ENCODE peak calls at places on chromosome 1, in six cellular contexts. O is trophoblast cell, A is IMR-90, Q is H9, N is H1, Y is mesendoderm. B is an unnamed sample.

GRCh38 chr1:115496904-115497527 is 144.8 kb upstream of the VANGL1 start:
- DNase-seq in O (peak), A (peak), Q (no peak), N (no peak), Y (no peak), B (no peak)

GRCh38 chr1:228274452-228275153 is 66.8 kb downstream of the OBSCN start:
- DNase-seq in O (no peak), A (no peak), Q (peak), N (no peak), Y (peak), B (no peak)

GRCh38 chr1:81458186-81458585 is 342.5 kb upstream of the ADGRL2 start:
- DNase-seq in O (no peak), A (no peak), Q (no peak), N (no peak), Y (no peak), B (no peak)

GRCh38 chr1:27489973-27490741 is at the start of gene WASF2:
- DNase-seq in O (peak), A (peak), Q (peak), N (peak), Y (peak), B (peak)

GRCh38 chr1:160460214-160460642 is 59.9 kb downstream of the VANGL2 start:
- DNase-seq in O (no peak), A (no peak), Q (no peak), N (no peak), Y (no peak), B (no peak)

GRCh38 chr1:198680174-198680871 is 41.5 kb downstream of the PTPRC start:
- DNase-seq in O (no peak), A (no peak), Q (no peak), N (no peak), Y (no peak), B (no peak)

GRCh38 chr1:100302756-100303155 is 36.7 kb downstream of the RTCA start:
- DNase-seq in O (no peak), A (no peak), Q (no peak), N (no peak), Y (no peak), B (no peak)

GRCh38 chr1:229874150-229874549 is 192.9 kb upstream of the GALNT2 start:
- DNase-seq in O (no peak), A (peak), Q (no peak), N (no peak), Y (no peak), B (no peak)

GRCh38 chr1:207863893-207864535 is 46.9 kb downstream of the CD34 start:
- DNase-seq in O (no peak), A (no peak), Q (no peak), N (no peak), Y (no peak), B (no peak)

GRCh38 chr1:111139956-111140679 is at the start of the genes CEPT1 and DRAM2:
- DNase-seq in O (peak), A (peak), Q (peak), N (peak), Y (peak), B (peak)

GRCh38 chr1:111141245-111141644 is 1.2 kb downstream of the CEPT1 start:
- DNase-seq in O (no peak), A (no peak), Q (no peak), N (no peak), Y (no peak), B (no peak)

GRCh38 chr1:111141803-111142202 is 1.8 kb downstream of the CEPT1 start:
- DNase-seq in O (no peak), A (no peak), Q (no peak), N (no peak), Y (no peak), B (no peak)

GRCh38 chr1:111140680-111140967 is 601 bp downstream of the CEPT1 start:
- DNase-seq in O (peak), A (peak), Q (peak), N (no peak), Y (peak), B (no peak)

GRCh38 chr1:111139234-111139955 is 498 bp downstream of the DRAM2 start:
- DNase-seq in O (peak), A (peak), Q (peak), N (peak), Y (peak), B (peak)
- H3K18ac ChIP-seq in O (peak), A (peak), Q (peak), N (peak), Y (peak), B (peak)

GRCh38 chr1:94790246-94790645 is 29.9 kb upstream of the SLC44A3 start:
- DNase-seq in O (no peak), A (peak), Q (no peak), N (no peak), Y (no peak), B (no peak)

GRCh38 chr1:94795321-94795899 is 24.7 kb upstream of the SLC44A3 start:
- DNase-seq in O (no peak), A (no peak), Q (no peak), N (no peak), Y (no peak), B (no peak)

GRCh38 chr1:94792876-94793605 is 27.1 kb upstream of the SLC44A3 start:
- DNase-seq in O (no peak), A (peak), Q (no peak), N (no peak), Y (no peak), B (no peak)

GRCh38 chr1:94790670-94791069 is 29.5 kb upstream of the SLC44A3 start:
- DNase-seq in O (no peak), A (no peak), Q (no peak), N (no peak), Y (no peak), B (no peak)

GRCh38 chr1:94792473-94792875 is 27.7 kb upstream of the SLC44A3 start:
- DNase-seq in O (no peak), A (peak), Q (no peak), N (no peak), Y (no peak), B (no peak)
- H3K18ac ChIP-seq in O (no peak), A (peak), Q (no peak), N (no peak), Y (no peak), B (no peak)

GRCh38 chr1:231444059-231444458 is 22.0 kb upstream of the EGLN1 start:
- DNase-seq in O (no peak), A (no peak), Q (no peak), N (no peak), Y (no peak), B (no peak)

GRCh38 chr1:231446138-231446537 is 24.1 kb upstream of the EGLN1 start:
- DNase-seq in O (no peak), A (no peak), Q (no peak), N (no peak), Y (no peak), B (no peak)

GRCh38 chr1:231443363-231443762 is 21.3 kb upstream of the EGLN1 start:
- DNase-seq in O (no peak), A (no peak), Q (no peak), N (no peak), Y (no peak), B (no peak)

DNA sequence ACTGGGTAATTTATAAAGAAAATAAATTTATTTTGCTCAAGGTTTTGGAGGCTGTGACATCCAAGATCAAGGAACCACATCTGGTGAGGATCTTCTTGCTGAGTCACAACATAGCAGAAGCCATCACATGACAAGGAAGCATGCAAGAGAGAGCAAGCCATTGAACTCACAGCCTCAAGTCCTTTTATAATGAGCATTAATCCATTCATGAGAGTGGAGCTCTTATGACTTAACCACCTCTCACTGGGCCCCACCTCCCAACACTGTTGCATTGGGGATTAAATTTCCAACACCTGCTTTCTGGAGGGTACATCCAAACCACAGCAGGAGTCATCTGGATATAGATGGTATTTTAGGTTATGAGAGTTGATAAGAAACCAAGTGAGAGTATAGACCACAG is 20.6 kb upstream of the EGLN1 start:
- DNase-seq in O (no peak), A (no peak), Q (no peak), N (no peak), Y (no peak), B (no peak)
- H3K18ac ChIP-seq in O (no peak), A (no peak), Q (no peak), N (no peak), Y (no peak), B (no peak)

GRCh38 chr1:244164563-244164890 is 113.4 kb downstream of the ZBTB18 start:
- DNase-seq in O (no peak), A (no peak), Q (no peak), N (no peak), Y (no peak), B (no peak)

GRCh38 chr1:244161111-244161510 is 110.0 kb downstream of the ZBTB18 start:
- DNase-seq in O (no peak), A (no peak), Q (no peak), N (no peak), Y (no peak), B (no peak)

GRCh38 chr1:244163861-244164562 is 112.9 kb downstream of the ZBTB18 start:
- DNase-seq in O (peak), A (peak), Q (peak), N (peak), Y (peak), B (no peak)

GRCh38 chr1:244165021-244165420 is 113.9 kb downstream of the ZBTB18 start:
- DNase-seq in O (no peak), A (no peak), Q (no peak), N (no peak), Y (peak), B (no peak)

DNA sequence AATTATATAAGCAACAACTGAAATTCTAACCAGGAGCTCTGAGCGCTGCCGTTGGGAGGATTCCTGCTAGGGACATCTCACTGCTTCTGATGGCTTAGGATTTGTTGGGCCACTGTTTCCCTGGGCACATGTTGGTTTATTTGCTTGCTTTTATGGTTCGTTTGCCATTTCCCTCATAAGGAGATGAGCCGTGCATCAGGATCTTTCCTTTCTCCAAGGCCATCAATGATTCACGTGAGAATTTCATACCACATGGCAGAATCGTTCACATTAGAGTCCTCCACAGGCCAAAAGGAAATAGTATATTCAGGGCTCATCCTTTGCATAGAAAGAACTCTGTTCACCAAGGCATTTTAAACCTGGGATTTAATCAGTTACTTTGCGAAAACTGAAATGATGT is 112.0 kb downstream of the ZBTB18 start:
- DNase-seq in O (no peak), A (peak), Q (no peak), N (no peak), Y (no peak), B (no peak)
- H3K18ac ChIP-seq in O (no peak), A (peak), Q (peak), N (no peak), Y (peak), B (no peak)

GRCh38 chr1:172145656-172146055 is 274.8 kb upstream of the C1orf105 start:
- DNase-seq in O (no peak), A (no peak), Q (no peak), N (no peak), Y (no peak), B (no peak)
- H3K18ac ChIP-seq in O (no peak), A (peak), Q (no peak), N (no peak), Y (peak), B (no peak)

GRCh38 chr1:24284156-24284471 is 35.0 kb upstream of the GRHL3 start:
- DNase-seq in O (no peak), A (no peak), Q (no peak), N (no peak), Y (no peak), B (no peak)

GRCh38 chr1:24282491-24282890 is 36.7 kb upstream of the GRHL3 start:
- DNase-seq in O (no peak), A (no peak), Q (no peak), N (no peak), Y (no peak), B (no peak)

GRCh38 chr1:24286246-24287010 is 32.7 kb upstream of the GRHL3 start:
- DNase-seq in O (no peak), A (no peak), Q (peak), N (peak), Y (no peak), B (peak)

GRCh38 chr1:24283326-24284155 is 35.6 kb upstream of the GRHL3 start:
- DNase-seq in O (peak), A (peak), Q (no peak), N (no peak), Y (no peak), B (no peak)

DNA sequence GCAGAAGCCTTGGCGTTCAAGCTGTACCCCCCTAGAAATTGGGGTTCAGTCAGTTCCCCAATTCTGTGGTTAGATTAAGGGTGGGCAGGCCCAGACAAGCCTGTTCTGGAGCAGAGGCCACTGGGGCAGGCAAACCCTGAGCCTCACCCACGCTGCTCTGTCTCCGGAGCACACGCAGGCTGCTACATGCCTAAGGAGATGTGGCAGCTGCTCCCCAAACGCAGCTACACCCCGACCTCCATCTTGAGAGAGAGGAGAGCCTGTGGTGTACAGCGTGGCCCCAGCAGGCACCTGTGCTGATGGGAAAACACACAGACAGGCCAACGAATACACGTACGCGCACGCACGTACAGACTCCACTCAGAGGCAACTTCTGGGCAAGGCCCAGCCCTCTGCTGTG is 33.9 kb upstream of the GRHL3 start:
- DNase-seq in O (no peak), A (no peak), Q (no peak), N (no peak), Y (no peak), B (no peak)
- H3K18ac ChIP-seq in O (no peak), A (no peak), Q (no peak), N (peak), Y (no peak), B (peak)

GRCh38 chr1:153697191-153697872 is 18.8 kb downstream of the NPR1 start:
- DNase-seq in O (peak), A (no peak), Q (peak), N (peak), Y (peak), B (no peak)
- H3K18ac ChIP-seq in O (peak), A (no peak), Q (peak), N (peak), Y (peak), B (peak)

DNA sequence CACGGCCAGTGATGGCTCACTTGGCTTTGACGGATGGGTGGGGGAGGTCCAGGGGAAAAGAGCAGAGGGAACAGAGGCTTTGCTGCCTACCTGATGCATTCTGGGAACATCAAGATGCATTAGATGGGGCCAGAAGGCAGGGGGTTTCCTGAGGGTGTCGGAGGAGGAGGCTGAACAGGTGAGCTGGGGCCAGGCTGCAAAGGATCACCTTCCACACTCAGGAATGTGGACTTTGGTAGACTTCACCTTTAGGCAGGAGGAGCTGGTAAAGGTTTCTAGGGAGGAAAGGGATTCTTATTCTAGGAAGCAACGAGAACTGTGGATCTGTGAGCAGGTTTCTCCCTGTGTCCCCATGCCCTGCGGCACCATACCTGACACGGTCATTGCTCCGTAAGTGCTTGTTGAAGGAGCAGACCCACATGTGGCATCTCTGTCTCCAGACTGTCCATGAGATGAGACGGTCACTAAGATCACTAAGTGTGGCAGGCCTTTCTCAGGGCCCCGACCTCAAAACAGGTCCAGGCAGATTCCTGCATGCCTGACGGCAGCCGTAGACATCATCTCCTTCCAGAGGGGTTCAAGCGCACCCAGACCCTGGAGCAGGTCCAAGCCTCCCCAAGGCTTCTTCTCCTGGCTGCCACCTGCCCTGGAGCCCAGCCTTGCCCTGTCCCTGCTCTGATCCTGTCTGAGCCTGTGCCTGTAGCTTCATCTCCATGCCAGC is 89.1 kb upstream of the SLC25A33 start:
- DNase-seq in O (peak), A (no peak), Q (no peak), N (no peak), Y (no peak), B (no peak)
- H3K18ac ChIP-seq in O (peak), A (no peak), Q (no peak), N (no peak), Y (no peak), B (peak)

B was measured in neuronal stem cell.